ENCODE peak calls at places on chromosome 11, in eight cellular contexts. O is dorsolateral prefrontal cortex; R is adrenal gland; U is iPS-NIHi11; S is non-pigmented ciliary epithelial cell; L is anterior cingulate cortex; Y is iris pigment epithelial cell; T is activated T-helper 9 cell treated with anti-CD3 and anti-CD28 coated beads, Interleukin-2, amount 50 U/mL, for 16 hours. W is an unnamed sample.

GRCh38 chr11:19253817-19254216 is 13.1 kb upstream of the E2F8 start:
- DNase-seq in O (no peak), R (no peak), U (no peak), S (no peak), L (no peak), Y (peak), T (no peak), W (no peak)

GRCh38 chr11:118142809-118143208 is 9.8 kb downstream of the SCN4B start:
- DNase-seq in O (no peak), R (peak), U (no peak), S (no peak), L (no peak), Y (no peak), T (no peak), W (no peak)

GRCh38 chr11:73334244-73335203 is 26.4 kb downstream of the ARHGEF17 start:
- DNase-seq in O (no peak), R (peak), U (no peak), S (no peak), L (no peak), Y (peak), T (no peak), W (peak)

GRCh38 chr11:124793466-124794278 is 6.5 kb downstream of the MSANTD2 start:
- DNase-seq in O (no peak), R (peak), U (peak), S (no peak), L (no peak), Y (peak), T (no peak), W (peak)

GRCh38 chr11:60252709-60253108 is 9.8 kb upstream of the MS4A4E start:
- DNase-seq in O (no peak), R (no peak), U (no peak), S (no peak), L (no peak), Y (no peak), T (no peak), W (no peak)

GRCh38 chr11:88357323-88358039 is 19.9 kb upstream of the CTSC start:
- DNase-seq in O (no peak), R (no peak), U (no peak), S (no peak), L (no peak), Y (peak), T (no peak), W (peak)

GRCh38 chr11:131533164-131533563 is 162.7 kb downstream of the NTM start:
- DNase-seq in O (no peak), R (no peak), U (no peak), S (no peak), L (no peak), Y (no peak), T (no peak), W (no peak)

GRCh38 chr11:65786786-65787636 is at the start of gene OVOL1:
- DNase-seq in O (no peak), R (no peak), U (peak), S (no peak), L (no peak), Y (no peak), T (no peak), W (no peak)

GRCh38 chr11:109023029-109023428 is 358.2 kb downstream of the DDX10 start:
- DNase-seq in O (no peak), R (no peak), U (no peak), S (no peak), L (no peak), Y (no peak), T (no peak), W (no peak)

GRCh38 chr11:57513911-57514537 is 1.5 kb downstream of the SLC43A1 start:
- DNase-seq in O (peak), R (peak), U (peak), S (no peak), L (no peak), Y (peak), T (no peak), W (peak)

GRCh38 chr11:69378303-69379141 is 84.6 kb downstream of the MYEOV start:
- DNase-seq in O (peak), R (no peak), U (no peak), S (no peak), L (no peak), Y (no peak), T (no peak), W (no peak)

GRCh38 chr11:999009-999408 is 37.5 kb downstream of the MUC6 start:
- DNase-seq in O (no peak), R (no peak), U (no peak), S (no peak), L (no peak), Y (no peak), T (no peak), W (no peak)

GRCh38 chr11:8709002-8709672 is 26.5 kb downstream of the RPL27A start:
- DNase-seq in O (peak), R (peak), U (peak), S (no peak), L (peak), Y (no peak), T (no peak), W (peak)

GRCh38 chr11:1930448-1930802 is 10.9 kb downstream of the TNNT3 start:
- DNase-seq in O (no peak), R (no peak), U (no peak), S (no peak), L (no peak), Y (no peak), T (no peak), W (no peak)

GRCh38 chr11:118200901-118201680 is 23.7 kb downstream of the JAML start:
- DNase-seq in O (no peak), R (no peak), U (no peak), S (no peak), L (no peak), Y (no peak), T (no peak), W (no peak)

GRCh38 chr11:78332872-78333271 is 84.7 kb downstream of the GAB2 start:
- DNase-seq in O (no peak), R (no peak), U (no peak), S (no peak), L (no peak), Y (no peak), T (no peak), W (no peak)

GRCh38 chr11:6127881-6128280 is 20.4 kb downstream of the OR56B4 start:
- DNase-seq in O (no peak), R (no peak), U (no peak), S (no peak), L (no peak), Y (peak), T (no peak), W (no peak)

GRCh38 chr11:76615950-76616349 is 54.6 kb downstream of the LRRC32 start:
- DNase-seq in O (no peak), R (peak), U (no peak), S (no peak), L (no peak), Y (no peak), T (no peak), W (peak)

GRCh38 chr11:44658451-44658850 is 68.3 kb upstream of the TSPAN18 start:
- DNase-seq in O (no peak), R (no peak), U (peak), S (no peak), L (no peak), Y (peak), T (no peak), W (no peak)

GRCh38 chr11:94030059-94030458 is 8.9 kb downstream of the HEPHL1 start:
- DNase-seq in O (no peak), R (no peak), U (no peak), S (no peak), L (no peak), Y (no peak), T (no peak), W (no peak)

W was measured in astrocyte.